ENCODE peak calls at places on chromosomes 6 and 20, in seven cellular contexts. V is progenitor cell of endocrine pancreas, U is astrocyte of the cerebellum, T is hepatocyte, Q is myocyte, Y is hippocampal formation, H is upper lobe of right lung. C is an unnamed sample.

GRCh38 chr6:30264731-30265130 is 51.5 kb upstream of the TRIM26 start:
- DNase-seq in H (no peak), Q (peak; percentile 26), T (no peak), U (no peak), V (no peak), Y (no peak), C (no peak)

GRCh38 chr6:41596096-41596685 is 42.1 kb upstream of the MDFI start:
- DNase-seq in Q (no peak), V (no peak), T (peak; percentile 3), H (no peak), Y (no peak), U (no peak), C (peak; percentile 33)

GRCh38 chr6:138815797-138816528 is 20.1 kb downstream of the ECT2L start:
- DNase-seq in Y (no peak), T (peak; percentile 76), U (peak; percentile 53), H (no peak), Q (peak; percentile 74), V (no peak), C (no peak)

GRCh38 chr6:134724653-134725340 is 225.1 kb downstream of the ALDH8A1 start:
- DNase-seq in Y (no peak), T (no peak), V (no peak), Q (no peak), U (no peak), H (no peak), C (no peak)

GRCh38 chr6:88989215-88989614 is 25.8 kb upstream of the RNGTT start:
- DNase-seq in U (no peak), V (no peak), T (peak; percentile 58), Q (peak; percentile 50), Y (no peak), H (no peak), C (no peak)

GRCh38 chr6:167141667-167142432 is 15.9 kb downstream of the GPR31 start:
- DNase-seq in H (no peak), T (peak; percentile 81), V (peak; percentile 52), U (no peak), Q (peak; percentile 4), Y (no peak), C (no peak)

GRCh38 chr6:137589067-137589848 is 95.1 kb upstream of the OLIG3 start:
- DNase-seq in Y (no peak), Q (no peak), H (no peak), V (no peak), U (no peak), T (peak; percentile 29), C (no peak)

GRCh38 chr6:34521463-34522288 is 34.5 kb downstream of the SPDEF start:
- DNase-seq in V (no peak), Q (no peak), H (peak; percentile 44), T (no peak), Y (no peak), U (no peak), C (peak; percentile 20)

GRCh38 chr6:5173862-5174643 is 86.7 kb downstream of the LYRM4 start:
- DNase-seq in U (no peak), V (no peak), Y (peak; percentile 21), H (no peak), T (no peak), Q (peak; percentile 24), C (no peak)

GRCh38 chr6:96851858-96852257 is 14.6 kb upstream of the GPR63 start:
- DNase-seq in H (no peak), T (no peak), V (no peak), Q (no peak), Y (no peak), U (no peak), C (no peak)

GRCh38 chr6:4813055-4813454 is 36.9 kb downstream of the CDYL start:
- DNase-seq in U (no peak), Q (no peak), V (no peak), H (no peak), Y (no peak), T (no peak), C (no peak)

GRCh38 chr6:5958948-5959347 is 47.8 kb downstream of the NRN1 start:
- DNase-seq in V (no peak), Y (no peak), H (no peak), T (no peak), U (no peak), Q (no peak), C (no peak)

GRCh38 chr20:40512567-40512966 is 176.5 kb downstream of the MAFB start:
- DNase-seq in U (no peak), V (no peak), Q (no peak), T (no peak), H (no peak), Y (no peak), C (no peak)

GRCh38 chr6:165689699-165690098 is 26.7 kb upstream of the PDE10A start:
- DNase-seq in V (no peak), Q (no peak), U (no peak), H (no peak), Y (no peak), T (no peak), C (no peak)

GRCh38 chr6:119890470-119890869 is 540.9 kb upstream of the MAN1A1 start:
- DNase-seq in Y (no peak), T (no peak), Q (no peak), V (no peak), U (no peak), H (no peak), C (no peak)

GRCh38 chr20:57877995-57878394 is 168.2 kb upstream of the PMEPA1 start:
- DNase-seq in U (no peak), Y (no peak), Q (no peak), T (no peak), V (no peak), H (no peak), C (no peak)

GRCh38 chr20:45157977-45158376 is 16.7 kb upstream of the PI3 start:
- DNase-seq in Y (no peak), H (no peak), U (peak; percentile 35), T (peak; percentile 45), V (no peak), Q (peak; percentile 59), C (no peak)

GRCh38 chr6:150741633-150742200 is 123.8 kb upstream of the MTHFD1L start:
- DNase-seq in Q (no peak), Y (no peak), T (no peak), U (no peak), H (no peak), V (no peak), C (no peak)

GRCh38 chr6:6479706-6480250 is 108.7 kb upstream of the LY86 start:
- DNase-seq in H (no peak), Q (no peak), U (no peak), T (no peak), Y (no peak), V (no peak), C (no peak)

GRCh38 chr6:125793280-125793679 is 2.5 kb downstream of the NCOA7 start:
- DNase-seq in U (no peak), T (no peak), Y (no peak), Q (no peak), V (no peak), H (no peak), C (no peak)

GRCh38 chr6:109747216-109747615 is 56.1 kb downstream of the FIG4 start:
- DNase-seq in V (no peak), H (no peak), T (no peak), Y (no peak), Q (no peak), U (no peak), C (no peak)

GRCh38 chr6:160343144-160343543 is 5.0 kb upstream of the SLC22A3 start:
- DNase-seq in H (no peak), Q (no peak), V (no peak), T (no peak), Y (no peak), U (no peak), C (no peak)

GRCh38 chr20:51955756-51956155 is 153.4 kb upstream of the SALL4 start:
- DNase-seq in U (peak; percentile 35), Y (no peak), T (no peak), H (no peak), Q (no peak), V (no peak), C (no peak)

GRCh38 chr20:46296526-46297250 is 11.6 kb downstream of the CDH22 start:
- DNase-seq in Y (no peak), V (no peak), U (no peak), H (no peak), T (no peak), Q (no peak), C (peak; percentile 59)

GRCh38 chr6:31576897-31577341 is 1.6 kb downstream of the TNF start:
- DNase-seq in H (no peak), T (no peak), U (no peak), V (no peak), Q (no peak), Y (no peak), C (no peak)

GRCh38 chr20:57092112-57092899 is 174.1 kb downstream of the BMP7 start:
- DNase-seq in Y (peak; percentile 78), H (peak; percentile 74), V (peak; percentile 67), U (no peak), T (peak; percentile 86), Q (no peak), C (peak; percentile 78)

GRCh38 chr6:152984387-152984872 is 1.6 kb upstream of the FBXO5 start:
- DNase-seq in Y (no peak), Q (no peak), T (no peak), H (no peak), U (no peak), V (no peak), C (no peak)

GRCh38 chr20:37914672-37915433 is 11.9 kb downstream of the VSTM2L start:
- DNase-seq in U (no peak), Y (no peak), V (peak; percentile 32), T (peak; percentile 41), H (peak; percentile 66), Q (no peak), C (no peak)

GRCh38 chr6:161236091-161236633 is 37.7 kb downstream of the AGPAT4 start:
- DNase-seq in T (no peak), U (no peak), H (no peak), V (no peak), Q (no peak), Y (no peak), C (no peak)

GRCh38 chr20:14764511-14765369 is 427.3 kb upstream of the FLRT3 start:
- DNase-seq in Q (no peak), V (no peak), Y (no peak), H (peak; percentile 65), U (no peak), T (no peak), C (no peak)

GRCh38 chr6:117206951-117207687 is 58.2 kb upstream of the VGLL2 start:
- DNase-seq in T (peak; percentile 6), V (no peak), Q (peak; percentile 86), Y (no peak), H (no peak), U (no peak), C (no peak)

GRCh38 chr20:52049001-52049731 is 142.4 kb downstream of the ZFP64 start:
- DNase-seq in U (no peak), Q (peak; percentile 29), V (no peak), T (peak; percentile 12), Y (no peak), H (no peak), C (no peak)

GRCh38 chr20:35307666-35308653 is 15.7 kb upstream of the FAM83C start:
- DNase-seq in Y (peak; percentile 52), T (no peak), V (no peak), Q (peak; percentile 100), H (no peak), U (peak; percentile 43), C (no peak)

GRCh38 chr6:99467509-99468106 is 42.5 kb upstream of the PNISR start:
- DNase-seq in Q (peak; percentile 38), T (peak; percentile 37), Y (no peak), H (no peak), V (no peak), U (no peak), C (no peak)

GRCh38 chr20:17875981-17876385 is 92.6 kb downstream of the SNX5 start:
- DNase-seq in T (peak; percentile 66), V (no peak), H (no peak), U (no peak), Y (no peak), Q (no peak), C (no peak)

GRCh38 chr6:70398783-70399730 is 14.3 kb upstream of the FAM135A start:
- DNase-seq in T (peak; percentile 84), V (no peak), H (peak; percentile 67), Q (peak; percentile 76), U (no peak), Y (no peak), C (peak; percentile 79)

GRCh38 chr6:161487694-161488093 is 213.8 kb upstream of the AGPAT4 start:
- DNase-seq in U (no peak), H (no peak), V (no peak), T (no peak), Y (no peak), Q (no peak), C (no peak)

GRCh38 chr6:157514659-157515496 is 133.9 kb downstream of the ZDHHC14 start:
- DNase-seq in V (no peak), T (peak; percentile 35), H (no peak), Y (no peak), Q (peak; percentile 53), U (no peak), C (no peak)

C was measured in kidney.